ENCODE peak calls at places on chromosomes 3 and 15, in seven cellular contexts. W, R, Z, K, I, P and O are unnamed samples.

GRCh38 chr3:3013299-3013698 is 96.9 kb downstream of the IL5RA start:
- DNase-seq in W (no peak), R (no peak), Z (no peak), K (no peak), I (no peak), P (no peak), O (no peak)

GRCh38 chr15:70047386-70048195 is 50.1 kb downstream of the TLE3 start:
- DNase-seq in W (no peak), R (no peak), Z (peak; percentile 18), K (no peak), I (no peak), P (no peak), O (no peak)

GRCh38 chr3:189099505-189100290 is 72.1 kb upstream of the TPRG1 start:
- DNase-seq in W (no peak), R (no peak), Z (no peak), K (no peak), I (no peak), P (no peak), O (no peak)

GRCh38 chr15:74799843-74800558 is 12.6 kb upstream of the LMAN1L start:
- DNase-seq in W (no peak), R (peak; percentile 71), Z (peak; percentile 52), K (peak; percentile 34), I (peak; percentile 66), P (peak; percentile 86), O (peak; percentile 72)

GRCh38 chr15:80404057-80404718 is at the start of gene ARNT2:
- DNase-seq in W (peak; percentile 66), R (no peak), Z (peak; percentile 25), K (no peak), I (no peak), P (peak; percentile 51), O (peak; percentile 41)

GRCh38 chr15:65519781-65520299 is 2.4 kb upstream of the DPP8 start:
- DNase-seq in W (no peak), R (no peak), Z (no peak), K (no peak), I (no peak), P (no peak), O (no peak)

GRCh38 chr3:72380193-72380592 is 468.1 kb downstream of the SHQ1 start:
- DNase-seq in W (no peak), R (peak; percentile 42), Z (peak; percentile 47), K (no peak), I (peak; percentile 62), P (no peak), O (no peak)

GRCh38 chr3:63706321-63707085 is 54.0 kb downstream of the SNTN start:
- DNase-seq in W (no peak), R (peak; percentile 33), Z (no peak), K (no peak), I (no peak), P (no peak), O (no peak)

GRCh38 chr3:168803536-168803935 is 707.8 kb upstream of the GOLIM4 start:
- DNase-seq in W (no peak), R (no peak), Z (peak; percentile 7), K (no peak), I (no peak), P (no peak), O (no peak)

GRCh38 chr15:98280576-98280975 is 320.1 kb downstream of the ARRDC4 start:
- DNase-seq in W (no peak), R (no peak), Z (no peak), K (no peak), I (no peak), P (no peak), O (no peak)

GRCh38 chr15:75751116-75751875 is 38.6 kb upstream of the CSPG4 start:
- DNase-seq in W (no peak), R (no peak), Z (no peak), K (no peak), I (no peak), P (no peak), O (no peak)

GRCh38 chr3:8278448-8278847 is 223.2 kb upstream of the LMCD1 start:
- DNase-seq in W (no peak), R (peak; percentile 27), Z (no peak), K (no peak), I (no peak), P (peak; percentile 40), O (peak; percentile 65)

GRCh38 chr15:92087211-92087610 is 233.7 kb downstream of the SLCO3A1 start:
- DNase-seq in W (no peak), R (no peak), Z (no peak), K (no peak), I (no peak), P (no peak), O (no peak)

GRCh38 chr15:69014454-69014853 is at the start of gene NOX5:
- DNase-seq in W (no peak), R (peak; percentile 77), Z (peak; percentile 41), K (no peak), I (peak; percentile 63), P (no peak), O (no peak)

GRCh38 chr3:40398346-40398745 is 11.4 kb downstream of the ENTPD3 start:
- DNase-seq in W (no peak), R (no peak), Z (no peak), K (no peak), I (no peak), P (no peak), O (no peak)

GRCh38 chr3:148042663-148043445 is 633.7 kb downstream of the ZIC1 start:
- DNase-seq in W (no peak), R (no peak), Z (peak; percentile 34), K (no peak), I (no peak), P (no peak), O (no peak)

GRCh38 chr3:78718707-78719106 is 1049.1 kb downstream of the ROBO1 start:
- DNase-seq in W (no peak), R (no peak), Z (no peak), K (no peak), I (no peak), P (no peak), O (no peak)

GRCh38 chr3:194686414-194686815 is 732 bp downstream of the FAM43A start:
- DNase-seq in W (no peak), R (no peak), Z (no peak), K (no peak), I (no peak), P (no peak), O (no peak)

GRCh38 chr15:96333194-96334016 is 2.9 kb downstream of the NR2F2 start:
- DNase-seq in W (peak; percentile 26), R (peak; percentile 48), Z (no peak), K (no peak), I (peak; percentile 46), P (peak; percentile 68), O (peak; percentile 82)

GRCh38 chr15:63370764-63371163 is 10.9 kb downstream of the CA12 start:
- DNase-seq in W (no peak), R (no peak), Z (no peak), K (no peak), I (no peak), P (no peak), O (no peak)

GRCh38 chr3:102165367-102165766 is 269.4 kb upstream of the ZPLD1 start:
- DNase-seq in W (no peak), R (peak; percentile 31), Z (peak; percentile 63), K (no peak), I (peak; percentile 51), P (no peak), O (no peak)

GRCh38 chr15:90113166-90113565 is 10.9 kb upstream of the IDH2 start:
- DNase-seq in W (no peak), R (no peak), Z (peak; percentile 51), K (no peak), I (no peak), P (no peak), O (no peak)

GRCh38 chr3:102183623-102184022 is 251.2 kb upstream of the ZPLD1 start:
- DNase-seq in W (peak; percentile 38), R (no peak), Z (no peak), K (no peak), I (no peak), P (no peak), O (no peak)

GRCh38 chr3:115141018-115141757 is 5.9 kb downstream of the ZBTB20 start:
- DNase-seq in W (no peak), R (no peak), Z (no peak), K (no peak), I (no peak), P (no peak), O (no peak)
- H2BK5ac ChIP-seq in W (no peak overlapping the region), R (no peak overlapping the region), Z (no peak overlapping the region), K (no peak overlapping the region), I (no peak overlapping the region), P (no peak overlapping the region), O (no peak overlapping the region)

GRCh38 chr3:11727207-11727606 is 83.5 kb upstream of the VGLL4 start:
- DNase-seq in W (no peak), R (peak; percentile 55), Z (peak; percentile 13), K (no peak), I (no peak), P (no peak), O (no peak)
- H2BK5ac ChIP-seq in W (no peak overlapping the region), R (no peak overlapping the region), Z (no peak overlapping the region), K (no peak overlapping the region), I (no peak overlapping the region), P (no peak overlapping the region), O (no peak overlapping the region)

GRCh38 chr3:186618318-186618938 is 5.6 kb downstream of the AHSG start:
- DNase-seq in W (no peak), R (no peak), Z (no peak), K (no peak), I (no peak), P (no peak), O (no peak)
- H2BK5ac ChIP-seq in W (no peak overlapping the region), R (no peak overlapping the region), Z (no peak overlapping the region), K (no peak overlapping the region), I (no peak overlapping the region), P (no peak overlapping the region), O (no peak overlapping the region)

GRCh38 chr3:50238549-50239026 is 2.6 kb downstream of the GNAI2 start:
- DNase-seq in W (no peak), R (no peak), Z (no peak), K (no peak), I (no peak), P (no peak), O (peak; percentile 57)

GRCh38 chr3:50237754-50238548 is 1.9 kb downstream of the GNAI2 start:
- DNase-seq in W (no peak), R (peak; percentile 86), Z (peak; percentile 82), K (no peak), I (peak; percentile 88), P (peak; percentile 85), O (peak; percentile 90)

GRCh38 chr3:50237133-50237651 is 1.2 kb downstream of the GNAI2 start:
- DNase-seq in W (no peak), R (no peak), Z (no peak), K (no peak), I (peak; percentile 59), P (no peak), O (peak; percentile 69)

GRCh38 chr3:50236484-50237132 is 604 bp downstream of the GNAI2 start:
- DNase-seq in W (no peak), R (peak; percentile 34), Z (no peak), K (no peak), I (no peak), P (no peak), O (no peak)

DNA sequence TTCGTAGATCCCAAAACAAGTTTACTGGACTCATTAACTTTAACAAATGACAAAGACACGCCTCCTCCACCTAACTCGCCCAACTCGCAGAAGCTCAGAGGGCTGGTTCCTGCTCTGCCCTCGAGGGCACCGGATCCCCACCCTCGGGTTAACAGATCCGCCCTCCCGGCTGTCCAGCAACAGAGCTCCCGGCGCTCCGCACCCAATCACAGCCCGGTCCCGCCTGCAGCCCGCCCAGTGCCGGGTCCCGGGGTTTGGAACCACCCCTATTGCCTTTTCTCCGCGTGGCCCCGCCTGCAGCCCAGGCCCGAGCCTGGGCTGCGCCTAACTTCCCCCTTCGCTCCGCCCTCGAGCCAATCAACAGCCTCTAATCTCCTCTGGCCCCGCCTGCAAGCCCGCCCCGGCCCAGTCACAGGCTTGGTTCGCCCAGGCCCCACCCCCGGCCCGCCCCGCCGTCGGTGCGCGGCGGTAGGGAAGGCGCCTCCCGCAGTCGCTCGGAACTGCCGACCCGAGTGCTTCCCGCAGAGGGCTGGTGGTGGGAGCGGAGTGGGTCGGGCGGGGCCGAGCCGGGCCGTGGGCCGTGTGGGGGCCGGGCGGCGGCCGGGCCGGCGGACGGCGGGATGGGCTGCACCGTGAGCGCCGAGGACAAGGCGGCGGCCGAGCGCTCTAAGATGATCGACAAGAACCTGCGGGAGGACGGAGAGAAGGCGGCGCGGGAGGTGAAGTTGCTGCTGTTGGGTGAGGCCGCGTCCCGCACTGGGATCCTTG is at the start of gene GNAI2:
- DNase-seq in W (peak; percentile 98), R (peak; percentile 99), Z (peak; percentile 96), K (peak; percentile 95), I (peak; percentile 99), P (peak; percentile 99), O (peak; percentile 99)
- H2BK5ac ChIP-seq in W (peak within 1 kb of the TSS; percentile 68), R (peak within 1 kb of the TSS; percentile 79), Z (peak within 1 kb of the TSS; percentile 90), K (peak within 1 kb of the TSS; percentile 92), I (peak within 1 kb of the TSS; percentile 81), P (no peak within 1 kb of the TSS), O (peak within 1 kb of the TSS; percentile 34)